ENCODE peak calls at places on chromosomes 13 and 19, in seven cellular contexts. Z is activated CD4-positive, CD25-positive, alpha-beta regulatory T cell treated with anti-CD3 and anti-CD28 coated beads, Interleukin-2, amount 50 U/mL, for 16 hours; O is Karpas-422; W is mucosa of descending colon; E is Daoy; A is amniotic stem cell; U is occipital lobe. P is an unnamed sample.

GRCh38 chr13:81381560-81381959 is 1040.6 kb upstream of the SPRY2 start:
- DNase-seq in O (no peak), Z (no peak), E (no peak), U (no peak), W (no peak), A (no peak), P (no peak)

GRCh38 chr19:29524201-29524911 is 1.4 kb upstream of the VSTM2B start:
- DNase-seq in W (no peak), E (peak), O (no peak), Z (no peak), U (peak), A (no peak), P (no peak)

GRCh38 chr13:49714757-49715156 is 23.5 kb upstream of the EBPL start:
- DNase-seq in O (peak), A (no peak), Z (no peak), E (no peak), W (no peak), U (no peak), P (no peak)

GRCh38 chr13:113855012-113855921 is 8.6 kb downstream of the GAS6 start:
- DNase-seq in Z (no peak), O (no peak), U (no peak), A (no peak), E (no peak), W (peak), P (no peak)

GRCh38 chr19:30206187-30206586 is 166.0 kb upstream of the ZNF536 start:
- DNase-seq in U (no peak), Z (no peak), A (no peak), E (no peak), O (no peak), W (no peak), P (no peak)

GRCh38 chr19:3057275-3057714 is 5.0 kb downstream of the TLE5 start:
- DNase-seq in U (peak), E (peak), W (no peak), O (no peak), Z (no peak), A (no peak), P (no peak)

GRCh38 chr13:30818323-30818960 is 83.1 kb downstream of the ALOX5AP start:
- DNase-seq in O (no peak), W (no peak), U (no peak), A (no peak), E (no peak), Z (no peak), P (no peak)

GRCh38 chr13:107866007-107866665 is 349.2 kb downstream of the LIG4 start:
- DNase-seq in E (peak), U (peak), A (no peak), Z (no peak), O (no peak), W (no peak), P (no peak)

GRCh38 chr19:13646758-13647157 is 117.6 kb upstream of the MRI1 start:
- DNase-seq in Z (no peak), U (no peak), O (no peak), A (no peak), W (no peak), E (no peak), P (no peak)

GRCh38 chr19:50003810-50004419 is 21.3 kb downstream of the VRK3 start:
- DNase-seq in E (peak), U (peak), A (peak), O (no peak), Z (no peak), W (peak), P (peak)

GRCh38 chr13:111402441-111402840 is 82.0 kb downstream of the TEX29 start:
- DNase-seq in A (no peak), U (no peak), O (peak), E (no peak), W (no peak), Z (no peak), P (no peak)

GRCh38 chr19:45137179-45137761 is 23.5 kb downstream of the NKPD1 start:
- DNase-seq in E (no peak), U (peak), Z (no peak), W (no peak), A (no peak), O (peak), P (no peak)

GRCh38 chr19:18310118-18310909 is 12.6 kb downstream of the LSM4 start:
- DNase-seq in O (no peak), Z (no peak), A (no peak), W (peak), U (no peak), E (no peak), P (no peak)

GRCh38 chr19:7602240-7602934 is 6.7 kb downstream of the CAMSAP3 start:
- DNase-seq in W (no peak), A (no peak), O (no peak), Z (no peak), E (no peak), U (no peak), P (no peak)

GRCh38 chr13:113114511-113115362 is 7.9 kb upstream of the F10 start:
- DNase-seq in A (no peak), Z (no peak), U (no peak), O (no peak), E (no peak), W (no peak), P (no peak)

GRCh38 chr19:6044056-6044805 is 66.1 kb downstream of the RFX2 start:
- DNase-seq in Z (no peak), O (no peak), U (no peak), A (no peak), W (no peak), E (no peak), P (peak)

GRCh38 chr19:17337675-17338439 is 504 bp downstream of the GTPBP3 start:
- DNase-seq in W (no peak), U (no peak), O (peak), Z (no peak), E (peak), A (no peak), P (peak)

GRCh38 chr19:55437410-55437809 is 5.7 kb downstream of the SHISA7 start:
- DNase-seq in E (peak), O (peak), U (no peak), A (no peak), Z (no peak), W (peak), P (peak)

GRCh38 chr13:100588350-100589177 is at the start of gene GGACT:
- DNase-seq in O (peak), Z (peak), U (peak), W (peak), A (peak), E (peak), P (peak)

GRCh38 chr13:80529734-80530133 is 188.8 kb upstream of the SPRY2 start:
- DNase-seq in E (no peak), A (no peak), O (no peak), W (no peak), Z (no peak), U (no peak), P (no peak)

GRCh38 chr19:14770136-14770535 is 8.2 kb downstream of the ADGRE2 start:
- DNase-seq in A (no peak), U (no peak), W (no peak), Z (no peak), E (no peak), O (no peak), P (no peak)

P was measured in activated CD8-positive, alpha-beta T cell treated with anti-CD3 and anti-CD28 coated beads, Interleukin-2, amount 10 ng/mL, durations not matched to agents 7 days and 5 days.